ENCODE peak calls at places on chromosomes 2 and 18, in six cellular contexts. F is tibial artery; Q is CD8-positive, alpha-beta T cell; K is dorsolateral prefrontal cortex; Y is bronchial epithelial cell; L is pancreas. D is an unnamed sample.

GRCh38 chr18:80194874-80195570 is 52.3 kb downstream of the PARD6G start:
- DNase-seq in F (no peak), K (no peak), Q (no peak), L (no peak), Y (no peak), D (no peak)

GRCh38 chr2:30204281-30204680 is 27.1 kb upstream of the LBH start:
- DNase-seq in F (no peak), L (no peak), K (no peak), Y (no peak), Q (no peak), D (no peak)

GRCh38 chr2:214716811-214717560 is 92.5 kb downstream of the BARD1 start:
- DNase-seq in F (no peak), K (no peak), Y (no peak), L (peak), Q (no peak), D (no peak)

GRCh38 chr2:172097557-172098131 is 5.1 kb downstream of the DLX2 start:
- DNase-seq in K (no peak), F (no peak), Y (no peak), L (no peak), Q (no peak), D (no peak)

GRCh38 chr2:219689676-219690628 is 62.5 kb downstream of the SLC4A3 start:
- DNase-seq in K (no peak), Y (peak), F (peak), Q (peak), L (no peak), D (no peak)

GRCh38 chr18:42187611-42188378 is 232.8 kb downstream of the PIK3C3 start:
- DNase-seq in F (no peak), Q (no peak), Y (peak), K (no peak), L (no peak), D (no peak)

GRCh38 chr2:28896906-28897305 is 2.4 kb downstream of the WDR43 start:
- DNase-seq in Y (peak), F (no peak), K (no peak), L (no peak), Q (no peak), D (no peak)

GRCh38 chr2:199485732-199486335 is 28.1 kb upstream of the SATB2 start:
- DNase-seq in Y (peak), F (peak), L (peak), K (peak), Q (peak), D (no peak)

GRCh38 chr2:38301340-38301968 is 75.6 kb downstream of the ATL2 start:
- DNase-seq in L (no peak), Q (no peak), K (no peak), F (no peak), Y (no peak), D (no peak)

GRCh38 chr18:6199777-6200176 is 214.9 kb downstream of the L3MBTL4 start:
- DNase-seq in F (no peak), L (no peak), K (no peak), Y (no peak), Q (no peak), D (no peak)

GRCh38 chr18:56329536-56329935 is 308.9 kb downstream of the TXNL1 start:
- DNase-seq in Q (no peak), L (no peak), F (no peak), K (no peak), Y (no peak), D (no peak)

GRCh38 chr2:49261021-49261538 is 106.8 kb upstream of the FSHR start:
- DNase-seq in Y (no peak), F (no peak), Q (no peak), L (no peak), K (no peak), D (no peak)

GRCh38 chr18:34816183-34816582 is 106.1 kb downstream of the DTNA start:
- DNase-seq in F (no peak), K (no peak), Y (no peak), L (no peak), Q (no peak), D (no peak)

GRCh38 chr18:34818069-34818468 is 108.0 kb downstream of the DTNA start:
- DNase-seq in L (no peak), Y (no peak), K (no peak), Q (no peak), F (no peak), D (no peak)

GRCh38 chr18:34817636-34818035 is 107.5 kb downstream of the DTNA start:
- DNase-seq in F (no peak), L (no peak), Q (no peak), Y (no peak), K (no peak), D (no peak)

GRCh38 chr18:34820360-34820759 is 110.3 kb downstream of the DTNA start:
- DNase-seq in Q (no peak), F (no peak), K (no peak), Y (no peak), L (no peak), D (no peak)

GRCh38 chr18:34821669-34822210 is 111.6 kb downstream of the DTNA start:
- DNase-seq in Q (no peak), F (no peak), L (no peak), Y (no peak), K (no peak), D (no peak)
- TF ChIP-seq CTCF in Q (no peak), F (no peak), L (no peak), Y (no peak), K (no peak), D (no peak)

GRCh38 chr18:32461704-32462272 is 8.9 kb downstream of the GAREM1 start:
- DNase-seq in Q (no peak), L (no peak), Y (no peak), F (no peak), K (no peak), D (no peak)
- TF ChIP-seq CTCF in Q (peak), L (no peak), Y (no peak), F (no peak), K (no peak), D (no peak)

GRCh38 chr18:58831610-58832009 is 33.1 kb upstream of the ZNF532 start:
- DNase-seq in Q (no peak), F (no peak), L (no peak), Y (peak), K (no peak), D (no peak)
- TF ChIP-seq CTCF in Q (no peak), F (no peak), L (no peak), Y (no peak), K (no peak), D (no peak)

DNA sequence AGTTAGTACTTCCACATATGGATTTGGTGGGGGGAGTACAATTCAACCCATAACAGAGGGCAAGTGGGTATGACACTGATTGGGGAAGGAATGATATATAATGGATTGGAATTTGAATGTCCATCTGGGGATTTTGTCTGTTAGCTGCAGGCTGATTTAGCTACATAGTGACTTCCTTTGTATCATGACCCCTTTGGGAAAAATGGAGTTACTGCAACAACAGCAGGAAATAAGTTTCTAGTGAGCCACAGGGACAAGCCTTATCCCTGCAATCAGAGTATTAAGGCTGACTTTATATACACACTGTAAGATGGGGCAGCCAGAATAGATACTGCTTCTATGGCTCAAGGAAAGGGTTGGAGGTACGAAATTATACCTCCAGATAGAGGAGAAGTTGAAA is 404.4 kb upstream of the MEIS1 start:
- DNase-seq in Y (peak), Q (no peak), K (no peak), F (no peak), L (no peak), D (no peak)
- TF ChIP-seq CTCF in Y (peak), Q (no peak), K (no peak), F (no peak), L (no peak), D (no peak)

GRCh38 chr2:57510704-57511103 is 535.9 kb upstream of the VRK2 start:
- DNase-seq in F (no peak), K (no peak), L (no peak), Y (no peak), Q (no peak), D (no peak)
- TF ChIP-seq CTCF in F (no peak), K (no peak), L (no peak), Y (no peak), Q (no peak), D (no peak)

DNA sequence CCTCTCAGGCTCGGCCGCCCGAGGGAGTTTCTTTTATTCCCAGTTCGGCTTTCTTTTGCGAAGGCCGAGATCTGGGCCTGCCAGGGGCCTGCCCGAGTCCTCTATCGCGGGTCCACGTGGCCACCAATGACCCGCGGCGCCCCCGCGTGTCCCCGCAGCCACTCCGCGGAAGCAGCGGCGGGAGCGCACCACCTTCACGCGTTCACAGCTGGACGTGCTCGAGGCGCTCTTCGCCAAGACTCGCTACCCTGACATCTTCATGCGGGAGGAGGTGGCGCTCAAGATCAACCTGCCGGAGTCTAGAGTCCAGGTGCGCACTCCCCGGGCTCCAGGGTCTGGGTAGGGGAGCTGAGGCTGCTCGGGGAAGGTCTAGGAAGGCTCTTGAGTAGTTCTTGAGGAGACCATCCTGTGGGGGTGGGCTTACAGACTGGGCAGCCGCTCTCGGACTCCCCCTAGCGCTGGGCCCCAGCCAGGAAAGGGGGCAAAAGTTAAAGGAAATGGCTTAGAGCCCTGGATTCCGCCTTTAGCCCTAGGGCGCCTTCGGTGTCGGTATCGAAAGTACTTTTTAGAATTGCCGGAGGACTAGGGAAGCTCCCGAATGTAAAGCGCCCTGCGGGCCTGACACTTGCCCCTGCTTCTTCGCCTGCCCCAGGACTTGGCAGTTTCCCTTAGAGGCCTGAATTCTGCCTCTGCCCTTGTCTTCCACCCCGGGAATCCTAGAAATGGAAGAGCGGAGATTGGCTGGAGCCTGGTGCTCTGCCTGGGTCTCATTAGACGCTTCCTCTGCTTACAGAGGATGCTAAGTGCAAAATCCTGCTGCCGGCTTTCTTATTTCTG is 3.5 kb downstream of the OTX1 start:
- DNase-seq in K (no peak), Y (no peak), F (no peak), Q (no peak), L (no peak), D (no peak)
- TF ChIP-seq CTCF in K (no peak), Y (no peak), F (no peak), Q (no peak), L (no peak), D (no peak)

DNA sequence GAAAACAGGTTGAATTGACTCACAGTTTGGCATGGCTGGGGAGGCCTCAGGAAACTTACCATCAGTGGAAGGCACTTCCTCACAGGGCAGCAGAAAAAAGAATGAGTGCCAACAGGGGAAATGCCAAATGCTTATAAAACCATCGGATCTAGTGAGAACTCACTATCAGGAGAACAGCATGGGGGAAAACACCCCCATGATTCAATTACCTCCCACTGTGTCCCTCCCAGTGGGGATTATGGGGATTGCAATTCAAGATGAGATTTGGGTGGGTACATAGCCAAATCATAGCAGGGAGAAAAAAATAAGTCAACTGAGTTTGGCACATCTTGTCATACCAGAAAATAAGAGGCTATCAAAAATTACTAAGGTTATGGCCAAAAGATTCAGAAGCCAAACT is 96.3 kb downstream of the TRIP12 start:
- DNase-seq in K (no peak), Y (no peak), L (no peak), F (no peak), Q (no peak), D (no peak)
- TF ChIP-seq CTCF in K (no peak), Y (no peak), L (no peak), F (no peak), Q (no peak), D (no peak)